ENCODE peak calls at places on chromosome 10, in ten cellular contexts. U is stimulated activated CD4-positive, alpha-beta T cell treated with anti-CD3 and anti-CD28 coated beads, Interleukin-4, amount 100 ng/mL, for 24 hours; T is H4; G is GM03348; H is activated naive CD4-positive, alpha-beta T cell treated with anti-CD3 and anti-CD28 coated beads, Interleukin-2, amount 50 U/mL, for 72 hours; N is stromal cell of bone marrow; A is esophagus squamous epithelium; O is activated T-cell treated with anti-CD3 and anti-CD28 coated beads for 1 hour; S is dermis blood vessel endothelial cell; Q is GM23248. L is an unnamed sample.

GRCh38 chr10:34969171-34969570 is 121.0 kb downstream of the CUL2 start:
- DNase-seq in U (no peak), N (no peak), O (no peak), T (no peak), H (no peak), A (no peak), S (no peak), Q (no peak), G (no peak), L (no peak)

GRCh38 chr10:74026428-74026979 is 28.6 kb downstream of the VCL start:
- DNase-seq in O (no peak), N (no peak), U (no peak), H (no peak), T (no peak), A (no peak), Q (no peak), G (no peak), S (no peak), L (no peak)

GRCh38 chr10:30915141-30915540 is 116.5 kb downstream of the ZNF438 start:
- DNase-seq in U (no peak), H (no peak), T (no peak), O (no peak), A (no peak), S (no peak), N (no peak), G (no peak), Q (peak; percentile 19), L (no peak)

GRCh38 chr10:21925851-21926250 is 77.7 kb downstream of the DNAJC1 start:
- DNase-seq in S (no peak), N (no peak), T (no peak), G (no peak), A (no peak), O (no peak), H (no peak), Q (no peak), U (no peak), L (no peak)

GRCh38 chr10:119341236-119342016 is 134.1 kb downstream of the GRK5 start:
- DNase-seq in O (peak; percentile 21), A (no peak), G (peak; percentile 64), T (peak; percentile 41), U (peak; percentile 58), Q (peak; percentile 80), H (peak; percentile 49), S (peak; percentile 52), N (no peak), L (no peak)

GRCh38 chr10:71598673-71599072 is 120.9 kb downstream of the C10orf105 start:
- DNase-seq in S (no peak), U (no peak), H (no peak), N (peak; percentile 65), A (peak; percentile 18), Q (peak; percentile 89), G (peak; percentile 79), O (no peak), T (no peak), L (peak; percentile 18)

GRCh38 chr10:99681553-99681952 is 22.2 kb downstream of the ENTPD7 start:
- DNase-seq in A (no peak), G (peak; percentile 15), Q (peak; percentile 89), N (peak; percentile 73), S (peak; percentile 7), U (no peak), H (no peak), T (no peak), O (no peak), L (no peak)

GRCh38 chr10:46560381-46560780 is 3.9 kb upstream of the GPRIN2 start:
- DNase-seq in O (no peak), U (peak; percentile 3), A (no peak), H (no peak), G (no peak), T (no peak), N (no peak), S (no peak), Q (no peak), L (no peak)

GRCh38 chr10:76202777-76203176 is 771.4 kb downstream of the LRMDA start:
- DNase-seq in S (no peak), G (peak; percentile 84), T (no peak), H (no peak), U (no peak), A (no peak), Q (peak; percentile 90), N (peak; percentile 83), O (no peak), L (no peak)

GRCh38 chr10:97895915-97896314 is 46.3 kb downstream of the GOLGA7B start:
- DNase-seq in U (no peak), S (peak; percentile 68), H (no peak), A (no peak), G (no peak), T (no peak), Q (no peak), O (no peak), N (no peak), L (no peak)

GRCh38 chr10:124722812-124723783 is 21.1 kb downstream of the FAM53B start:
- DNase-seq in G (peak; percentile 35), U (peak; percentile 75), S (peak; percentile 57), O (no peak), N (no peak), A (no peak), Q (peak; percentile 73), H (peak; percentile 47), T (no peak), L (no peak)

GRCh38 chr10:78342787-78343186 is 309.1 kb downstream of the RPS24 start:
- DNase-seq in Q (no peak), N (no peak), A (no peak), T (no peak), G (no peak), O (no peak), S (no peak), U (no peak), H (no peak), L (no peak)

GRCh38 chr10:71697938-71698709 is 21.5 kb downstream of the C10orf105 start:
- DNase-seq in N (no peak), O (no peak), A (no peak), U (peak; percentile 50), T (no peak), S (no peak), Q (no peak), G (no peak), H (no peak), L (no peak)